ENCODE peak calls at places on chromosomes 1 and 21, in seven cellular contexts. C is AG10803; J is breast epithelium; T is glutamatergic neuron; W is endothelial cell; L is stomach; S is CD8-positive, alpha-beta T cell. R is an unnamed sample.

GRCh38 chr1:83500987-83501591 is 497.8 kb downstream of the TTLL7 start:
- DNase-seq in C (no peak), T (no peak), W (no peak), S (no peak), L (no peak), J (no peak), R (no peak)

GRCh38 chr1:177334276-177334675 is 163.5 kb downstream of the BRINP2 start:
- DNase-seq in J (no peak), C (no peak), T (no peak), L (no peak), W (no peak), S (no peak), R (no peak)

GRCh38 chr21:23455676-23456075 is 2151.6 kb downstream of the MRPL39 start:
- DNase-seq in L (no peak), C (no peak), S (no peak), T (no peak), W (no peak), J (no peak), R (no peak)

GRCh38 chr21:34018185-34018584 is 55.2 kb upstream of the MRPS6 start:
- DNase-seq in C (no peak), J (no peak), W (no peak), L (no peak), T (no peak), S (no peak), R (no peak)

GRCh38 chr1:237038211-237038610 is 3.8 kb upstream of the RYR2 start:
- DNase-seq in T (no peak), W (no peak), J (no peak), C (no peak), L (no peak), S (no peak), R (no peak)

GRCh38 chr1:209176866-209177430 is 406.6 kb upstream of the CAMK1G start:
- DNase-seq in W (no peak), C (no peak), J (no peak), L (no peak), S (no peak), T (no peak), R (no peak)

GRCh38 chr1:55378582-55378981 is 163.4 kb upstream of the USP24 start:
- DNase-seq in T (peak; percentile 64), C (peak; percentile 30), J (no peak), S (no peak), L (peak; percentile 60), W (peak; percentile 59), R (no peak)

GRCh38 chr1:29736582-29737188 is 500.4 kb downstream of the PTPRU start:
- DNase-seq in J (no peak), C (peak; percentile 41), S (no peak), L (no peak), W (peak; percentile 62), T (no peak), R (peak; percentile 45)

GRCh38 chr1:161766102-161766981 is at the start of gene ATF6:
- DNase-seq in L (peak; percentile 91), J (peak; percentile 89), T (peak; percentile 81), W (peak; percentile 76), C (peak; percentile 94), S (peak; percentile 78), R (peak; percentile 75)

GRCh38 chr21:42433946-42434551 is 30.3 kb downstream of the UBASH3A start:
- DNase-seq in J (no peak), T (no peak), S (no peak), L (peak; percentile 42), C (no peak), W (no peak), R (no peak)

GRCh38 chr1:36161656-36162531 is 5.9 kb downstream of the MAP7D1 start:
- DNase-seq in C (no peak), W (no peak), T (no peak), S (peak; percentile 59), J (no peak), L (peak; percentile 51), R (no peak)

GRCh38 chr1:205012416-205013140 is 30.4 kb upstream of the CNTN2 start:
- DNase-seq in C (peak; percentile 12), S (no peak), T (no peak), L (no peak), J (no peak), W (no peak), R (no peak)

GRCh38 chr1:218439541-218440295 is 94.6 kb downstream of the TGFB2 start:
- DNase-seq in L (no peak), T (no peak), C (peak; percentile 57), J (no peak), S (no peak), W (no peak), R (no peak)
- TF ChIP-seq CTCF in L (no peak), T (no peak), C (no peak), J (no peak), S (no peak), W (no peak), R (no peak)

GRCh38 chr1:23576338-23577055 is 17.2 kb upstream of the ID3 start:
- DNase-seq in J (no peak), S (no peak), T (no peak), W (no peak), L (no peak), C (no peak), R (no peak)

GRCh38 chr1:23581219-23581618 is 21.9 kb upstream of the ID3 start:
- DNase-seq in J (no peak), C (peak; percentile 44), T (peak; percentile 69), S (no peak), W (peak; percentile 14), L (no peak), R (no peak)

GRCh38 chr1:23577056-23577985 is 18.0 kb upstream of the ID3 start:
- DNase-seq in S (no peak), L (no peak), T (no peak), W (no peak), J (no peak), C (peak; percentile 88), R (no peak)

GRCh38 chr1:23578311-23578996 is 19.2 kb upstream of the ID3 start:
- DNase-seq in J (no peak), S (no peak), T (no peak), W (no peak), L (no peak), C (no peak), R (no peak)

DNA sequence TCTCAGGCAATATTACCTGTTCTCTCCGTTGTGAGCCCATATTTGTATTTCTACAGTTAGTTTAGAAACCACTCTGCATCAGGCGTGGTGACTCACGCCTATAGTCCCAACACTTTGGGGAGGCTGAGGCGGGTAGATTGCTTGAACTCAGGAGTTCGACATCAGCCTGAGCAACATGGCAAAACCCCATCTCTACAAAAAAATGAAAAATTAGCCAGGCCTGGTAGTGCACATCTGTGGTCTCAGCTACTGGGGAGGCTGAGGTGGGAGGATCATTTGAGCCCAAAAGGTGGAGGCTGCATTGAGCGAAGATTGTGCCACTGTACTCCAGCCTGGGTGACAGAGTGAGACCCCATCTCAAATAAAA is 19.7 kb upstream of the ID3 start:
- DNase-seq in W (no peak), J (no peak), T (no peak), L (no peak), C (no peak), S (no peak), R (no peak)
- TF ChIP-seq CTCF in W (no peak), J (no peak), T (no peak), L (no peak), C (no peak), S (no peak), R (no peak)

GRCh38 chr1:154335351-154335714 is 10.0 kb downstream of the ATP8B2 start:
- DNase-seq in S (no peak), W (no peak), L (no peak), C (no peak), T (no peak), J (no peak), R (no peak)
- TF ChIP-seq CTCF in S (peak; percentile 47), W (no peak), L (no peak), C (no peak), T (peak; percentile 59), J (no peak), R (peak; percentile 44)

GRCh38 chr1:152745289-152745704 is 12.5 kb upstream of the KPRP start:
- DNase-seq in C (peak; percentile 17), J (no peak), S (no peak), W (no peak), L (no peak), T (no peak), R (no peak)
- TF ChIP-seq CTCF in C (no peak), J (no peak), S (no peak), W (no peak), L (no peak), T (no peak), R (no peak)

GRCh38 chr1:6033986-6034749 is 11.5 kb upstream of the KCNAB2 start:
- DNase-seq in W (peak; percentile 82), J (no peak), L (peak; percentile 44), S (peak; percentile 46), C (no peak), T (peak; percentile 81), R (peak; percentile 58)

GRCh38 chr1:6033124-6033523 is 12.6 kb upstream of the KCNAB2 start:
- DNase-seq in C (no peak), S (no peak), J (no peak), L (no peak), T (no peak), W (no peak), R (no peak)

GRCh38 chr1:6035265-6035664 is 10.4 kb upstream of the KCNAB2 start:
- DNase-seq in S (no peak), C (no peak), J (no peak), W (no peak), T (no peak), L (no peak), R (no peak)

GRCh38 chr1:6035719-6036118 is 10.0 kb upstream of the KCNAB2 start:
- DNase-seq in J (no peak), W (no peak), C (no peak), L (no peak), T (peak; percentile 17), S (no peak), R (no peak)

GRCh38 chr1:6034750-6035096 is 11.0 kb upstream of the KCNAB2 start:
- DNase-seq in J (no peak), T (no peak), W (no peak), S (no peak), L (no peak), C (no peak), R (no peak)
- TF ChIP-seq CTCF in J (no peak), T (no peak), W (no peak), S (no peak), L (no peak), C (no peak), R (no peak)